ENCODE peak calls at places on chromosomes 4 and X, in five cellular contexts. H, S, P, G and C are unnamed samples.

GRCh38 chr4:85901500-85901899 is 426.6 kb downstream of the ARHGAP24 start:
- DNase-seq in H (no peak), S (no peak), G (no peak), P (no peak), C (no peak)

GRCh38 chr4:15362541-15362940 is 65.3 kb upstream of the C1QTNF7 start:
- DNase-seq in H (no peak), G (no peak), P (no peak), S (no peak), C (no peak)

GRCh38 chr4:68360570-68360969 is 10.7 kb upstream of the YTHDC1 start:
- DNase-seq in P (no peak), H (no peak), G (peak; percentile 60), S (no peak), C (no peak)

GRCh38 chr4:8589831-8590545 is 2.6 kb upstream of the CPZ start:
- DNase-seq in P (no peak), S (no peak), H (no peak), G (peak; percentile 58), C (no peak)

GRCh38 chrX:27746516-27746915 is 61.3 kb upstream of the MAGEB10 start:
- DNase-seq in S (no peak), H (no peak), P (no peak), G (no peak), C (no peak)

GRCh38 chrX:26597981-26598380 is 382.0 kb downstream of the MAGEB5 start:
- DNase-seq in H (no peak), G (no peak), S (no peak), P (no peak), C (no peak)

GRCh38 chrX:39309018-39309620 is 507.9 kb downstream of the MID1IP1 start:
- DNase-seq in H (peak; percentile 53), G (peak; percentile 6), S (no peak), P (peak; percentile 44), C (no peak)

GRCh38 chr4:10097906-10098769 is 18.5 kb downstream of the WDR1 start:
- DNase-seq in H (no peak), S (no peak), P (no peak), G (no peak), C (no peak)